ENCODE peak calls at places on chromosome 21, in five cellular contexts. D is colonic mucosa, J is pancreas, H is stomach, W is A549. Z is an unnamed sample.

GRCh38 chr21:15000076-15000475 is 64.7 kb downstream of the NRIP1 start:
- DNase-seq in H (no peak), J (no peak), W (no peak), D (no peak), Z (no peak)

GRCh38 chr21:41707231-41707988 is 59.4 kb downstream of the RIPK4 start:
- DNase-seq in J (no peak), W (no peak), H (no peak), D (peak), Z (no peak)

GRCh38 chr21:18340387-18340942 is 63.1 kb downstream of the TMPRSS15 start:
- DNase-seq in W (no peak), D (no peak), J (no peak), H (no peak), Z (no peak)

GRCh38 chr21:43854773-43855633 is 10.0 kb upstream of the AGPAT3 start:
- DNase-seq in H (no peak), J (no peak), W (no peak), D (no peak), Z (no peak)

GRCh38 chr21:27062441-27062840 is 95.6 kb upstream of the ADAMTS5 start:
- DNase-seq in H (no peak), D (no peak), J (no peak), W (no peak), Z (no peak)

GRCh38 chr21:15333943-15334342 is 269.1 kb upstream of the NRIP1 start:
- DNase-seq in W (no peak), J (no peak), D (no peak), H (no peak), Z (no peak)

GRCh38 chr21:42255825-42256224 is 36.9 kb downstream of the ABCG1 start:
- DNase-seq in H (no peak), W (no peak), D (no peak), J (peak), Z (no peak)

GRCh38 chr21:17270234-17270633 is 242.6 kb upstream of the CXADR start:
- DNase-seq in H (no peak), W (peak), J (no peak), D (no peak), Z (no peak)

GRCh38 chr21:33403128-33403785 is at the start of gene IFNGR2:
- DNase-seq in J (peak), D (no peak), W (no peak), H (peak), Z (no peak)

DNA sequence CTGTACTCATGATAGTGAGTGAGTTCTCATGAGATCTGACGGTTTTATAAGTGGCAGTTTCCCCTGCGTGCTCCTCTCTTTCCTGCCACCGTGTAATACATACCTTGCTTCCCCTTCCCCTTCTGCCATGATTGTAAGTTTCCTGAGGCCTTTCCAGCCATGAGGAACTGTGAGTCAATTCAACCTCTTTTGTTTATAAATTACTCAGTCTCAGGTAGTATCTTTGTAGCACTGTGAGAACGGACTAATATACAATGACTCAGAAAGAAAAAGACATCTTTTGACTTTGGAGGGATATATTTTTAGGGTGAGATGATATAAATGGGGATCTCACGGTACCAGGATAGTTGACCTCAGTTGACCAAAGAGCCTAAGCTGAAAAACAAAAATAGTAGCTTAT is 74.7 kb upstream of the BACH1 start:
- DNase-seq in H (no peak), W (no peak), J (no peak), D (no peak), Z (no peak)
- H3K27ac ChIP-seq in H (no peak), W (no peak), J (no peak), D (no peak), Z (no peak)

GRCh38 chr21:34808569-34809204 is 139.9 kb downstream of the CLIC6 start:
- DNase-seq in W (peak), J (no peak), D (no peak), H (no peak), Z (no peak)

GRCh38 chr21:34812510-34813265 is 143.9 kb downstream of the CLIC6 start:
- DNase-seq in J (no peak), W (peak), H (no peak), D (no peak), Z (no peak)

GRCh38 chr21:34811368-34811767 is 142.6 kb downstream of the CLIC6 start:
- DNase-seq in J (no peak), D (no peak), H (no peak), W (no peak), Z (no peak)

GRCh38 chr21:34809822-34810221 is 141.0 kb downstream of the CLIC6 start:
- DNase-seq in H (no peak), W (no peak), D (no peak), J (no peak), Z (no peak)

DNA sequence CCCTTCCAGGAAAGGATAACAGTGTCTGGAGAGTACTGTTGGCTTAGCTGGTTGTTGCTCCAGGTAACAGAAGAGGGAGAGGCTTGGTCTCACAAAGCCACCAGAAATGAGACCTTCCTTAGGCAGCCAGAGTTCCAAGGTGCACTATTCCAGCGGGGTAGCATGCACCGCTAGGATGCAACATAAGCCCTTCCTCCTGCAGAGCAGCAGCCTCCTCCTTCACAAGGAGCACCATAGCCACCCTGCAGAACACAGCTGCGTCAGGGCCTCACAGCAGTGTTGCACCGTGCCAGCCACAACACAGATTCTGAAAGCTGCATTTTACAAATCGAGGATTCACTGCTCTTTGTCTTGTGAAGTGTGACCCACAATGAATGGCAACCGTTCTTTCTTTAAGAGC is 142.0 kb downstream of the CLIC6 start:
- DNase-seq in H (no peak), J (no peak), W (no peak), D (no peak), Z (no peak)
- H3K27ac ChIP-seq in H (no peak), J (no peak), W (peak), D (no peak), Z (no peak)

DNA sequence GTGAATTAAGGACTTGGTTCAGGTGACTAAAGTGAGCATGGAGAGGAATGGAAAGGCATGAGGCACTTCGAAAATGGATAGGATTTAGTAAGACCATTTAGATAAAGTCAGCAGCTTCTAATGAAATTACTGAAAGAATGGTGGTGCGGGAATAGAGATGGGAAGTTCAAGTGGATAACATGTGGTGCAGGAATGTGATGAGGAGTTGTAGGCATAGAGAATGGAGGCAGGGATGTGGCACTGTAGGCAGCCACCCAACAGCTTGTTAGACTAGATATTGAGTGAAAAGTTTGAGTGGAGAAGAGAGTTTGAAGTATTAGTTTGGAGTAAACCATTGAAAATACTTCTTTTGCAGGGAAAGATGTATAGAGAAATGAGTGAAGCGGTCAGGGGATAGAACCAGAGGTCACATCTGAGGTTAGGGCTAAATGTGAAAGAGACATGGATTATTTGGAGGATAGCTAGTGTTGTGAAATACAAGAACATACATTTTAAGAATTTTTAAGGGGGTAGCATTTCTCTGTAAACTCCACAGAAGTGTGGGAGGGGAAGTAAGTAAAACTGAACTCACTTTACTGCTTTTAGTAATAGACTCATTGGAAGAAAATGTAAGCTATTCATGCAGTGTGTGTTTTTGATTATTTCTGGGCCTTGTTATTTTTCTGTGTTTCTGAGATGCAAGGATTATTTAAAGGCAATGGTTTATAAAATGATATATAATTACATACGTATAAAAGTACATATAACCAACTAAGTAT is 46.2 kb downstream of the DYRK1A start:
- DNase-seq in W (no peak), J (no peak), H (no peak), D (no peak), Z (no peak)
- H3K27ac ChIP-seq in W (no peak), J (no peak), H (no peak), D (no peak), Z (no peak)

DNA sequence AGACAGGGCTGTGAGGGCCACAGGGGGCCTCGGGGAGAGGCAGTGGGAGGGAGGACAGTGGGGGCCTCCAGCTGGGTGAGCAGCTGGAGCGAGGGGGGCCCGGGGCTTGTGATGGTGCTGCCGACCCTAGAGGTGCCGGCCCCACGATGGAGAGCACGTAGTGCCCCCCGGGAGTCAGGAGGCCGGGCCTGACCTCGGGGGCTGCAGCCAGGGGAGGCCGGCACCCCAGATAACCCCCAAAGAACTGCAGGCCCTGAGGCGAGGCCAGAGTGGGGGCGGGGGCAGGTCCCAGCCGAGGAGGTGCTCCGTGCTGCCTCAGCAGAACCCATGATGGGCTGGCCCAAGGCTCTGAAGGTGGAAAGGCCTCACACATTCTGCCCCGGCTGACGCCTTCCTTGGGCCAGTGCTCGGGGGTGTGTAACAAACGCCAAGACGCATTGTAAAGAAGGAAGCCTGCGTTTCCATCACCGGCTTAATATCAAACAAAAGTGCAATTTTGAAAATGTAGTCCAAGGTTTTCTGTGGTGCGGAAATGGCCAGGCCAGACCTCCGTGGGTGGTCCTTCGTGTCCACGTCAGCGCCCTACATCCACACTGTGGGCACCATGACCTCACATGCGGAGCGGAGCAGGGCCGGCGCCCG is 55.2 kb downstream of the COL6A1 start:
- DNase-seq in W (no peak), H (no peak), D (no peak), J (no peak), Z (no peak)
- H3K27ac ChIP-seq in W (no peak), H (peak), D (peak), J (no peak), Z (no peak)

GRCh38 chr21:36437745-36438128 is 42.2 kb downstream of the CLDN14 start:
- DNase-seq in W (peak), H (peak), J (no peak), D (no peak), Z (no peak)
- H3K27ac ChIP-seq in W (peak), H (no peak), J (no peak), D (no peak), Z (no peak)

DNA sequence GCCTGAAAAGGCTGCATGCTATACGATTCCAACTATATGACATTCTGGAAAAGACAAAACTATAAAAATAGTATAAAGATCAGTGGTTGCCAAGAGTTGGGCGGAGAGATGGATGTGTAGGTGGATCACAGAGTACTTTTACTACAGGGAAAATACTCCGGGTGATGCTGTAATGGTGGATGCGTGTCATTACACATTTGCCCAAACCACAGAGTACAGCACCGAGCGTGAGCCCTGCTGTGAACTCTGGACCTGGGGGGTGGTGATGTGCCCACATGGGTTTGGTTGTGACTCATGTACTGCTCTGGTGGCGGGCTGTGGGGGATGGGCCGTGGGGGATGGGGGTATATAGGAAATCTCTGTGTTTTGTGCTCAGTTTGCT is 162.7 kb upstream of the COL6A1 start:
- DNase-seq in H (no peak), W (peak), D (no peak), J (no peak), Z (no peak)
- H3K27ac ChIP-seq in H (no peak), W (peak), D (no peak), J (no peak), Z (no peak)

GRCh38 chr21:45535341-45536081 is 6.7 kb downstream of the SLC19A1 start:
- DNase-seq in J (peak), H (peak), W (no peak), D (no peak), Z (no peak)

GRCh38 chr21:45531393-45532215 is 10.6 kb downstream of the SLC19A1 start:
- DNase-seq in J (peak), H (peak), W (no peak), D (no peak), Z (no peak)

GRCh38 chr21:45533731-45534571 is 8.3 kb downstream of the SLC19A1 start:
- DNase-seq in J (peak), H (peak), D (no peak), W (no peak), Z (no peak)

GRCh38 chr21:45534591-45535331 is 7.5 kb downstream of the SLC19A1 start:
- DNase-seq in D (peak), J (peak), W (no peak), H (peak), Z (peak)

GRCh38 chr21:45532826-45533730 is 9.2 kb downstream of the SLC19A1 start:
- DNase-seq in D (peak), W (no peak), J (peak), H (peak), Z (no peak)
- H3K27ac ChIP-seq in D (peak), W (no peak), J (no peak), H (peak), Z (peak)

DNA sequence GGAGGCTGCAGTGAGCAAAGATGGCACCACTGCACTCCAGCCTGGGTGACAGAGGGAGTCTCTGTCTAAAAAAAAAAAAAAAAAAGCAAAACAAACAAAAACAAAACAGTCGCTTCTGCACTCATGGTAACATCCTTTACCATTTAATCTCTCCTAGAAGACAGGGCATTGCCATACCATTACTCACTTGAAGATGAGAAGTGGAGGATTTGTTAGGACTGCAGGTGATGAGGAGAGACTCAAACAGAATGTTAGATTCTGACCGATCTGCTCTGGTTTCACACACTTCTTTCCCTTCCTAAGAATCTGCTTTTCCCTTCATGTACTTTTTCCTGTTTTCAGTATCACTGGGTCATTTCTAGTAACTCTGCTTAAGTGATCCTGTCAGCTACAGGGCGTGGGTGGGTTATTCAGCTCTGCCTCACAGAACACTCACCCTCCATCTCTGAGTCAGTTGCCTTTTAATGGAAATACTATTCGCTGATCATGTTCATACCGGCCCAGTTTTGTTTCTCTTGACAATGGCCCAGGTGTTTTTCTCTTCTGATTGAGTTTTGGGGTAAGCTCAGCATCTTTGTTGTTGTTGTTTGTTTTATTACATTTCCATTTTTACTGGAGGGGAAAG is 148.0 kb upstream of the ERG start:
- DNase-seq in W (no peak), D (no peak), J (no peak), H (no peak), Z (no peak)
- H3K27ac ChIP-seq in W (no peak), D (no peak), J (no peak), H (no peak), Z (no peak)